ENCODE peak calls at places on chromosomes 6 and 20, in four cellular contexts. I is GM23338, V is neural progenitor cell, E is hepatocyte. O is an unnamed sample. For H3K36me3, the result is how much of the 10 kb centered on the place peaks cover.

GRCh38 chr6:52076791-52077179 is 10.6 kb downstream of the PKHD1 start:
- DNase-seq in V (peak), I (peak), E (no peak), O (no peak)

GRCh38 chr6:55919909-55920308 is 44.5 kb upstream of the BMP5 start:
- DNase-seq in I (no peak), E (no peak), V (no peak), O (peak)

GRCh38 chr20:45919951-45920794 is 8.2 kb upstream of the PLTP start:
- DNase-seq in I (no peak), V (no peak), E (no peak), O (no peak)

GRCh38 chr6:113318553-113318952 is 538.6 kb upstream of the MARCKS start:
- DNase-seq in I (no peak), E (no peak), V (no peak), O (peak)

GRCh38 chr6:10951675-10952282 is 64.9 kb downstream of the SYCP2L start:
- DNase-seq in V (peak), E (peak), I (peak), O (peak)

GRCh38 chr6:71621918-71622519 is 264.3 kb upstream of the RIMS1 start:
- DNase-seq in I (peak), V (peak), E (peak), O (peak)

GRCh38 chr6:43997342-43997677 is 129.9 kb downstream of the MRPL14 start:
- DNase-seq in E (no peak), I (no peak), V (no peak), O (no peak)

GRCh38 chr6:33075568-33076405 is at the start of gene HLA-DPB1:
- DNase-seq in V (peak), E (peak), I (peak), O (peak)

GRCh38 chr6:125346926-125347563 is 45.3 kb upstream of the HDDC2 start:
- DNase-seq in V (no peak), E (no peak), I (no peak), O (no peak)

GRCh38 chr20:24560571-24561485 is 91.4 kb downstream of the SYNDIG1 start:
- DNase-seq in V (no peak), I (no peak), E (peak), O (no peak)

DNA sequence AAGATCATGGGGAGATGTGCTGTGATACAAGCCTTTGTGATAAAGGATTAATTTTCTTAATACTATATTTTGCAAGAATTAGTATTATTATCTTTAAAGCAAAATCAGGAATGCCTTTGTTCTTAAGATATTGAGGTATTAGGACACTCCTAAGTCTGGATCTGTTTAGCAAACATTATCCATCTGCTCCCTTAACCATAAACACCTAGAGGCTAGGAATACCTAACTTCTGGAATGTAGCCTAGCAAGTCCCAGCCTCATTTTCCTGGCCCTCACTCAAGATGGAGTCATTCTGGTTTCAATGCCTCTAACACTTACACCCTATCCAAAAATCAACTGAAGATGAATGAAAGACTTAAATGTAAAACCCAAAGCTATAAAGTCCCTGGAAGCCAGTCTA is 106.3 kb upstream of the GJE1 start:
- DNase-seq in I (peak), V (no peak), E (no peak), O (peak)
- H3K4me3 ChIP-seq in I (no peak), V (no peak), E (no peak), O (no peak)

GRCh38 chr6:19270616-19271015 is 566.6 kb upstream of the ID4 start:
- DNase-seq in I (no peak), E (no peak), V (no peak), O (no peak)

GRCh38 chr6:19268117-19268516 is 569.1 kb upstream of the ID4 start:
- DNase-seq in E (peak), I (no peak), V (no peak), O (no peak)

GRCh38 chr6:19268718-19269117 is 568.5 kb upstream of the ID4 start:
- DNase-seq in V (no peak), I (no peak), E (no peak), O (no peak)

DNA sequence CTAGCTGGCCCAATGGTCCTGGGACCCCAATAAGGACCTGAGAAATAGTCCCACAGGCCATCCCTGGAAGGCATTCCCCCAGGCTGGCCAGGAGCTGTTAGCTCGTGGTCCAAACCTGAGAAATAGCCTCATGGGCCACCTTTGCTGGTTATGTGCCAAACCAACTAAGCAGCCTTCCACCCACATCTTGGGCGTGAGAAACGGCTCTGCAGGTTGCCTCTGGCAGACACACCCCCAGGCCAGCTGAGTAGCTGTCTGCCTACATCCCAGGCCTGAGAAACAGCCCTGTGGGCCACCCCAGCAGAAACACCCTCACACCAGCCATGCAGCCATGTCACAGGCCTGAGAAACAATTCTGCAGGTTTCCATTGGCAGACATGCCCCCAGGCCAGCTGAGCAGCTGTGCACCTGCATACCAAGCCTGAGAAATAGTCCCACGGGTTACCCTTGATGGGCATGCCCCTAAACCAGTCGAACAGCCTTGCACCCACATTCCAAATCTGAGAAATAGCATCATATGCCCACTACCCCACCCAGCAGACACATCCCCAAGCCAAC is 567.8 kb upstream of the ID4 start:
- DNase-seq in E (no peak), I (no peak), V (no peak), O (no peak)
- TF ChIP-seq CTCF in E (no peak), I (no peak), V (no peak), O (no peak)

GRCh38 chr6:15512126-15512525 is 150.7 kb downstream of the DTNBP1 start:
- DNase-seq in V (peak), E (no peak), I (no peak), O (no peak)
- H3K36me3 ChIP-seq in V (under half), E (under half), I (half or more), O (half or more)

GRCh38 chr20:58149412-58150091 is 78.9 kb downstream of the ANKRD60 start:
- DNase-seq in V (no peak), E (no peak), I (no peak), O (no peak)

GRCh38 chr20:58147628-58148370 is 80.7 kb downstream of the ANKRD60 start:
- DNase-seq in I (peak), E (no peak), V (no peak), O (no peak)

GRCh38 chr20:58153121-58153520 is 75.3 kb downstream of the ANKRD60 start:
- DNase-seq in E (no peak), V (no peak), I (no peak), O (no peak)

GRCh38 chr20:58148891-58149290 is 79.6 kb downstream of the ANKRD60 start:
- DNase-seq in V (no peak), I (no peak), E (no peak), O (no peak)

GRCh38 chr20:58150772-58151171 is 77.7 kb downstream of the ANKRD60 start:
- DNase-seq in I (peak), V (peak), E (peak), O (no peak)
- H3K4me3 ChIP-seq in I (peak), V (peak), E (no peak), O (no peak)

GRCh38 chr6:128520436-128521301 is at the start of gene PTPRK:
- DNase-seq in I (peak), V (peak), E (peak), O (peak)
- TF ChIP-seq CTCF in I (no peak), V (peak), E (peak), O (peak)

GRCh38 chr6:106546322-106547052 is 82.8 kb downstream of the RTN4IP1 start:
- DNase-seq in I (no peak), E (peak), V (no peak), O (peak)

GRCh38 chr6:106549521-106549920 is 79.8 kb downstream of the RTN4IP1 start:
- DNase-seq in V (no peak), E (no peak), I (no peak), O (no peak)

GRCh38 chr6:106547053-106547414 is 82.3 kb downstream of the RTN4IP1 start:
- DNase-seq in V (no peak), E (no peak), I (no peak), O (peak)

GRCh38 chr6:106547556-106547955 is 81.7 kb downstream of the RTN4IP1 start:
- DNase-seq in E (no peak), V (no peak), I (no peak), O (no peak)

DNA sequence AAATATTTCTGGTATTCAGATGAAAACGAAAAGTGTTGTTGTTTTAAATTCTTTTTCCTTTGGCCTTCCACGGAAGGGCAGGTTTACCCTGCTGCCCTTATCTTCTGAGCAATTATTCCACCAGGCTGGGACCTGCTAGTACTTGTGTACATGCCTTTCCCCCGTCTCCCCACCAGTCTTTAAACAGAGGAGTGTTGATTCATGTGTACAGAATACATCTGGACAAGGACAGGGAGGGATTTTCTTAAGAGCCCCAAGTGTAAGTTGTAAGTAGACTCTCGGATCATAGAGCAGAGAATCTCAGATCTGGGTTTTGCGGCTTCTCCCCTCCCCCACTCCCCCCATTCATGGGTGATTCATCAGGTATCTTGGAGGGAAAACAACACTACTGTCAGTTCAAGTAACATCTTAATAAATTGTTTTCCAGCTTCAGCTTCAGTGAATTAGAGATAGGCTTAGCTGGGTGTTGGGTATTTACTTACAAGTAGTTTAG is 81.3 kb downstream of the RTN4IP1 start:
- DNase-seq in E (peak), V (no peak), I (peak), O (peak)
- H3K36me3 ChIP-seq in E (under half), V (under half), I (under half), O (under half)

GRCh38 chr20:63179876-63180275 is 36.1 kb downstream of the YTHDF1 start:
- DNase-seq in V (no peak), I (no peak), E (no peak), O (no peak)

GRCh38 chr20:63177134-63177784 is 38.7 kb downstream of the YTHDF1 start:
- DNase-seq in E (peak), I (peak), V (peak), O (no peak)

GRCh38 chr20:63178889-63179751 is 36.8 kb downstream of the YTHDF1 start:
- DNase-seq in E (peak), I (peak), V (peak), O (no peak)

GRCh38 chr20:63177785-63178444 is 38.0 kb downstream of the YTHDF1 start:
- DNase-seq in E (no peak), I (no peak), V (peak), O (no peak)

GRCh38 chr20:63178445-63178818 is 37.5 kb downstream of the YTHDF1 start:
- DNase-seq in I (peak), E (no peak), V (peak), O (no peak)
- H3K4me3 ChIP-seq in I (peak), E (no peak), V (peak), O (no peak)

GRCh38 chr6:144063246-144063743 is 32.1 kb downstream of the SF3B5 start:
- DNase-seq in E (peak), V (peak), I (peak), O (no peak)

GRCh38 chr6:144064402-144064830 is 31.0 kb downstream of the SF3B5 start:
- DNase-seq in E (peak), V (peak), I (peak), O (no peak)

GRCh38 chr6:144062757-144063156 is 32.6 kb downstream of the SF3B5 start:
- DNase-seq in V (no peak), I (no peak), E (no peak), O (no peak)

GRCh38 chr6:144064831-144065668 is 30.3 kb downstream of the SF3B5 start:
- DNase-seq in V (peak), E (peak), I (peak), O (no peak)

GRCh38 chr6:144063744-144064401 is 31.5 kb downstream of the SF3B5 start:
- DNase-seq in V (peak), E (peak), I (peak), O (peak)
- TF ChIP-seq CTCF in V (peak), E (peak), I (no peak), O (peak)

GRCh38 chr6:47234258-47234933 is 75.3 kb downstream of the TNFRSF21 start:
- DNase-seq in V (no peak), E (no peak), I (no peak), O (no peak)
- H3K36me3 ChIP-seq in V (under half), E (under half), I (under half), O (under half)